ENCODE peak calls at places on chromosome 21, in ten cellular contexts. C is gastroesophageal sphincter; L is aorta; N is activated CD4-positive, alpha-beta T cell treated with anti-CD3 and anti-CD28 coated beads for 36 hours; E is omental fat pad; B is sciatic nerve; F is T-helper 17 cell; O is gastrocnemius medialis; Z is body of pancreas; U is activated CD4-positive, CD25-positive, alpha-beta regulatory T cell treated with anti-CD3 and anti-CD28 coated beads, Interleukin-2, amount 50 U/mL, for 24 hours. R is an unnamed sample.

GRCh38 chr21:34724857-34725195 is 56.0 kb downstream of the CLIC6 start:
- ATAC-seq in C (no peak), L (no peak), N (no peak), E (peak; percentile 41), B (no peak), F (no peak), O (no peak), Z (no peak), U (no peak), R (no peak)

GRCh38 chr21:42661688-42662429 is 8.4 kb downstream of the PDE9A start:
- ATAC-seq in C (no peak), L (no peak), N (no peak), E (no peak), B (no peak), F (no peak), O (no peak), Z (no peak), U (no peak), R (no peak)

GRCh38 chr21:45110873-45111624 is 36.7 kb downstream of the ADARB1 start:
- ATAC-seq in C (no peak), L (no peak), N (peak; percentile 31), E (no peak), B (no peak), F (no peak), O (no peak), Z (no peak), U (no peak), R (peak; percentile 52)

GRCh38 chr21:43701936-43702784 is 16.8 kb upstream of the PDXK start:
- ATAC-seq in C (no peak), L (no peak), N (no peak), E (peak; percentile 22), B (no peak), F (no peak), O (no peak), Z (no peak), U (no peak), R (no peak)

GRCh38 chr21:21057349-21058062 is 59.3 kb downstream of the NCAM2 start:
- ATAC-seq in C (no peak), L (no peak), N (no peak), E (no peak), B (no peak), F (no peak), O (no peak), Z (no peak), U (no peak), R (no peak)

GRCh38 chr21:32782698-32783097 is 11.1 kb upstream of the PAXBP1 start:
- ATAC-seq in C (no peak), L (no peak), N (no peak), E (no peak), B (no peak), F (no peak), O (no peak), Z (no peak), U (no peak), R (no peak)

GRCh38 chr21:32325706-32326105 is 27.1 kb downstream of the MRAP start:
- ATAC-seq in C (no peak), L (no peak), N (no peak), E (no peak), B (no peak), F (no peak), O (no peak), Z (no peak), U (no peak), R (no peak)

GRCh38 chr21:28148400-28149064 is 844.1 kb downstream of the LTN1 start:
- ATAC-seq in C (no peak), L (no peak), N (no peak), E (no peak), B (no peak), F (no peak), O (peak; percentile 78), Z (peak; percentile 91), U (no peak), R (no peak)

GRCh38 chr21:36699026-36699545 is at the start of gene SIM2:
- ATAC-seq in C (no peak), L (no peak), N (peak; percentile 19), E (peak; percentile 18), B (no peak), F (no peak), O (peak; percentile 43), Z (no peak), U (no peak), R (no peak)

GRCh38 chr21:35976929-35977328 is 83.4 kb downstream of the SETD4 start:
- ATAC-seq in C (no peak), L (no peak), N (no peak), E (no peak), B (no peak), F (no peak), O (no peak), Z (no peak), U (no peak), R (no peak)

GRCh38 chr21:34570315-34570714 is 44.6 kb downstream of the RCAN1 start:
- ATAC-seq in C (no peak), L (no peak), N (no peak), E (no peak), B (no peak), F (no peak), O (no peak), Z (no peak), U (no peak), R (no peak)

GRCh38 chr21:34946385-34947121 is 102.5 kb downstream of the RUNX1 start:
- ATAC-seq in C (no peak), L (no peak), N (peak; percentile 77), E (no peak), B (no peak), F (peak; percentile 40), O (no peak), Z (no peak), U (peak; percentile 71), R (peak; percentile 72)

GRCh38 chr21:42114646-42115045 is 43.5 kb downstream of the UMODL1 start:
- ATAC-seq in C (no peak), L (no peak), N (no peak), E (no peak), B (no peak), F (no peak), O (no peak), Z (no peak), U (no peak), R (no peak)

GRCh38 chr21:29654203-29654602 is 285.6 kb downstream of the GRIK1 start:
- ATAC-seq in C (no peak), L (no peak), N (no peak), E (no peak), B (no peak), F (no peak), O (no peak), Z (no peak), U (no peak), R (no peak)

GRCh38 chr21:22796147-22796546 is 1797.9 kb downstream of the NCAM2 start:
- ATAC-seq in C (no peak), L (no peak), N (no peak), E (no peak), B (no peak), F (no peak), O (no peak), Z (no peak), U (no peak), R (peak; percentile 57)

GRCh38 chr21:37447288-37447936 is 80.8 kb downstream of the DYRK1A start:
- ATAC-seq in C (no peak), L (no peak), N (no peak), E (no peak), B (no peak), F (no peak), O (no peak), Z (no peak), U (no peak), R (no peak)

GRCh38 chr21:44301961-44302406 is 2.1 kb downstream of the PFKL start:
- ATAC-seq in C (no peak), L (no peak), N (no peak), E (no peak), B (no peak), F (no peak), O (no peak), Z (no peak), U (no peak), R (no peak)

GRCh38 chr21:14453964-14454641 is 71.2 kb upstream of the HSPA13 start:
- ATAC-seq in C (no peak), L (no peak), N (peak; percentile 18), E (no peak), B (no peak), F (no peak), O (no peak), Z (no peak), U (no peak), R (no peak)

GRCh38 chr21:43712268-43712942 is 6.5 kb upstream of the PDXK start:
- ATAC-seq in C (no peak), L (peak; percentile 60), N (no peak), E (peak; percentile 69), B (peak; percentile 35), F (no peak), O (peak; percentile 80), Z (peak; percentile 81), U (no peak), R (no peak)

GRCh38 chr21:28767523-28767922 is 225.2 kb downstream of the LTN1 start:
- ATAC-seq in C (no peak), L (no peak), N (peak; percentile 80), E (no peak), B (no peak), F (no peak), O (no peak), Z (no peak), U (peak; percentile 71), R (no peak)

GRCh38 chr21:42562258-42562657 is 48.6 kb downstream of the SLC37A1 start:
- ATAC-seq in C (no peak), L (no peak), N (no peak), E (no peak), B (no peak), F (no peak), O (no peak), Z (no peak), U (no peak), R (no peak)

GRCh38 chr21:16199539-16199938 is 469.8 kb downstream of the USP25 start:
- ATAC-seq in C (no peak), L (no peak), N (peak; percentile 73), E (no peak), B (no peak), F (no peak), O (no peak), Z (no peak), U (no peak), R (no peak)

GRCh38 chr21:41523175-41523574 is 15.2 kb upstream of the TMPRSS2 start:
- ATAC-seq in C (no peak), L (no peak), N (no peak), E (no peak), B (no peak), F (no peak), O (no peak), Z (no peak), U (no peak), R (no peak)

GRCh38 chr21:43721939-43722338 is 3.0 kb downstream of the PDXK start:
- ATAC-seq in C (no peak), L (no peak), N (no peak), E (no peak), B (no peak), F (no peak), O (no peak), Z (no peak), U (no peak), R (no peak)

GRCh38 chr21:36422279-36423098 is 37.3 kb downstream of the CHAF1B start:
- ATAC-seq in C (no peak), L (no peak), N (peak; percentile 45), E (no peak), B (peak; percentile 13), F (no peak), O (peak; percentile 36), Z (peak; percentile 21), U (peak; percentile 20), R (no peak)

GRCh38 chr21:25555492-25555891 is 51.8 kb downstream of the MRPL39 start:
- ATAC-seq in C (no peak), L (no peak), N (peak; percentile 56), E (no peak), B (no peak), F (no peak), O (no peak), Z (no peak), U (peak; percentile 78), R (no peak)

GRCh38 chr21:32562915-32563314 is 22.4 kb downstream of the TCP10L start:
- ATAC-seq in C (no peak), L (no peak), N (no peak), E (no peak), B (no peak), F (no peak), O (no peak), Z (no peak), U (no peak), R (no peak)

GRCh38 chr21:17295997-17296396 is 216.8 kb upstream of the CXADR start:
- ATAC-seq in C (no peak), L (no peak), N (no peak), E (no peak), B (no peak), F (no peak), O (no peak), Z (no peak), U (no peak), R (peak; percentile 31)